ENCODE peak calls at places on chromosomes 6 and 20, in four cellular contexts. S is brain microvascular endothelial cell, M is right lobe of liver, J is lower lobe of right lung. V is an unnamed sample.

GRCh38 chr6:72733045-72733444 is 111.2 kb downstream of the KCNQ5 start:
- DNase-seq in S (no peak), M (no peak), J (no peak), V (no peak)

GRCh38 chr6:75386050-75386770 is 101.6 kb upstream of the TMEM30A start:
- DNase-seq in S (peak; percentile 70), M (no peak), J (no peak), V (no peak)

GRCh38 chr6:3119040-3119723 is 671 bp downstream of the BPHL start:
- DNase-seq in S (peak; percentile 19), M (peak; percentile 75), J (no peak), V (no peak)

GRCh38 chr6:2877057-2877882 is 25.8 kb downstream of the SERPINB9 start:
- DNase-seq in S (peak; percentile 52), M (no peak), J (no peak), V (no peak)

GRCh38 chr6:113564401-113565161 is 292.6 kb upstream of the MARCKS start:
- DNase-seq in S (peak; percentile 93), M (peak; percentile 48), J (peak; percentile 62), V (peak; percentile 82)

GRCh38 chr6:27288136-27289044 is 23.7 kb downstream of the POM121L2 start:
- DNase-seq in S (no peak), M (no peak), J (no peak), V (no peak)

GRCh38 chr6:117521785-117522502 is 39.5 kb downstream of the DCBLD1 start:
- DNase-seq in S (no peak), M (no peak), J (no peak), V (no peak)

GRCh38 chr20:9919271-9920014 is 80.6 kb upstream of the PAK5 start:
- DNase-seq in S (no peak), M (no peak), J (no peak), V (no peak)

GRCh38 chr20:20549267-20549612 is 163.2 kb downstream of the RALGAPA2 start:
- DNase-seq in S (no peak), M (no peak), J (no peak), V (no peak)

GRCh38 chr6:79524065-79524464 is 13.2 kb downstream of the LCA5 start:
- DNase-seq in S (no peak), M (no peak), J (no peak), V (no peak)

GRCh38 chr20:50315811-50316551 is 125.4 kb downstream of the CEBPB start:
- DNase-seq in S (no peak), M (no peak), J (no peak), V (no peak)

GRCh38 chr20:35988910-35989463 is 20.6 kb downstream of the CNBD2 start:
- DNase-seq in S (no peak), M (no peak), J (no peak), V (no peak)

GRCh38 chr20:35994994-35995453 is 26.6 kb downstream of the CNBD2 start:
- DNase-seq in S (peak; percentile 77), M (peak; percentile 86), J (peak; percentile 90), V (no peak)

GRCh38 chr20:35991142-35991771 is 22.9 kb downstream of the CNBD2 start:
- DNase-seq in S (peak; percentile 38), M (no peak), J (no peak), V (no peak)

GRCh38 chr20:35992713-35993335 is 24.4 kb downstream of the CNBD2 start:
- DNase-seq in S (peak; percentile 52), M (peak; percentile 53), J (no peak), V (no peak)
- H3K4me3 ChIP-seq in S (no peak overlapping the region), M (no peak overlapping the region), J (no peak overlapping the region), V (no peak overlapping the region)

DNA sequence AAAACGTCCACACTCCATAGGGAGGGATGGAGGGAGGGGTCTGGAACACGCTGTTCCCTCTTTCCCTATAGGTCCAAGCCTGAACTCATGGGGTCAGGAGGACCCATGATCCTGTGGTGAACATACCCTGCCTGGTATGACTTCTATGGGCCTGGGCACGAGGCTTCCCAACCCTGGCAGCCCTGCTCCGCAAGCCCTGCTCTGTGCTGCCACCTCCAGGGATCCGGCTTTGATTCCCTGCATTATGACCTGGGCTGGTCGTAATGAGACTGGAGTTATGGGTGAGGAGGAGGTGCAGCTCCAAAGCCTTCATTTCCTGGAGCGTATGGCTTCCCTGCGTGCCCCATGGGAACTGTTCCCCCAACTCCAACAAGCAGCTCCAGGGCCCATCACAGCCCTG is 54.9 kb downstream of the CDH22 start:
- DNase-seq in S (no peak), M (no peak), J (no peak), V (no peak)
- TF ChIP-seq CTCF in S (peak; percentile 49), M (no peak), J (no peak), V (no peak)

DNA sequence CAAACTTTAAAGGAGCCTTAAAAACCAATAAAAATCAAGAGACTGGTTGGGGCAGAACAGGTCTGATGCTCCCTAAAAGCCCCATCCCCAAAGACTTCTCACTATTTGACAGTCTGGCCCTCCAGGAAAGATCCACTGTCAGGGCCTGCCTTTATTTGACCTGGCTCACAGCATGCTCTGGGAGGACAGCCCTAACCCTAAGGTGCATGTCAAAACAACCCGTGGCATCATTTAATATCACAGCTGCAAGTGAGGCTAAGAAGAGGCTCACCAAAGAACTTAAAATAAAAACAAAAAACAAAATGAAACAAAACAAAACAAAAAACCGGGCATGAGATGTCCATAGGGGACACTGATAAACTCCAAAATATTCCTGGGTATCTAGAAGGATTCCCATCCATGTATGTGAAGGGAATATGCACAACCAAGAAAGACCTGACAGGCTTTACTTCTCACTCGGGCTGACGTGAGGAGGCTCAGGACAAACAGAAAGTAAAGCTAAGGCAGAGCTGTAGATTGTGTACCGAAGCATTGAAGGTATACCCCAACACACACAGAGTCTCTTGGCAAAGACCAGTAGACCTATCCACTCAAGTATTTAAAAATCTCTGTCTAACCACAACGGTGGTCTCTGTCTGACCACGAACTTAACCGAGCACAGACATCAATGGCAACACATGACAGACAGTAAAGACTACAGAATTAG is 57.3 kb downstream of the AHI1 start:
- DNase-seq in S (no peak), M (no peak), J (no peak), V (no peak)
- H3K4me3 ChIP-seq in S (no peak overlapping the region), M (no peak overlapping the region), J (no peak overlapping the region), V (no peak overlapping the region)

DNA sequence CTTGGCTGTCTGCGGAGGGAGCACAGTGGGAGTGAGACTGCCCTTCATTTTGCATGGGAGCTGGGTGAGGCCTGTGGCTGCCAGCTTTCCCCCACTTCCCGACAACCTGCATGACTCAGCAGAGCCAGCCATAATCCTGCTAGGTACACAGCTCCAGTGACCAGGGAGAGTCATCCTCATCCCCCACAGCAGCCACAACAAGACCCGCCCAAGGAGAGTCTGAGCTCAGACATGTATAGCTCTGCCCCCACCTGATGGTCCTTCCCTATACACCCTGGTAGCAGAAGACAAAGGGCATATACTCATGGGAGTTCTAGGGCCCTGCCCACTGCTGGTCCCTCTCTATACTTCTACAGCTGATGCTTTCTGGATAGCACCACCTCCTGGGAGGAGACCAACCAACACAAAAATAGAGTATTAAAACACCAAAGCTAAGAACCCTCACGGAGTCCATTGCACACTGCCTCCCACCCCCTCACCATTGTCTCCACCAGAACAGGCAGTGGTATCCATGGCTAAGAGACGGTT is 29.3 kb upstream of the TPD52L1 start:
- DNase-seq in S (no peak), M (no peak), J (no peak), V (no peak)
- TF ChIP-seq CTCF in S (peak; percentile 24), M (no peak), J (no peak), V (no peak)

GRCh38 chr6:33171096-33171888 is 21.0 kb downstream of the COL11A2 start:
- DNase-seq in S (no peak), M (peak; percentile 26), J (no peak), V (no peak)
- H3K4me3 ChIP-seq in S (no peak overlapping the region), M (no peak overlapping the region), J (no peak overlapping the region), V (no peak overlapping the region)

GRCh38 chr20:48404598-48404997 is 423.2 kb downstream of the PREX1 start:
- DNase-seq in S (no peak), M (no peak), J (no peak), V (no peak)
- TF ChIP-seq CTCF in S (no peak), M (no peak), J (no peak), V (no peak)

DNA sequence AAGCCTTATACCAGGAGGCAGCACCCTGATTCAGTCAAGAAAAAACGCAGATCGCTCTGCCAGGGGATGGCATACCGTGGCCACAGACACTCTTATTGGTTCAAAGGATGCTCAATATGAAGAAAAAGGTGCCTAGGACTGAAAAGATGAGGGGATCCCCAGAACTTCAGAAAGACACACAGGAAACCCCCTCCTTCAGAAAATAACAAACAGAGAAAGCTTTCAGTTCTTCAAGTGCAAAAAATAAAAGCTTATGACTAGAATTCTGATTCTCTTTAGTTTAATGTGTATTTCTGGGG is 17.7 kb upstream of the MYB start:
- DNase-seq in S (no peak), M (no peak), J (no peak), V (no peak)
- H3K4me3 ChIP-seq in S (no peak overlapping the region), M (no peak overlapping the region), J (no peak overlapping the region), V (no peak overlapping the region)

DNA sequence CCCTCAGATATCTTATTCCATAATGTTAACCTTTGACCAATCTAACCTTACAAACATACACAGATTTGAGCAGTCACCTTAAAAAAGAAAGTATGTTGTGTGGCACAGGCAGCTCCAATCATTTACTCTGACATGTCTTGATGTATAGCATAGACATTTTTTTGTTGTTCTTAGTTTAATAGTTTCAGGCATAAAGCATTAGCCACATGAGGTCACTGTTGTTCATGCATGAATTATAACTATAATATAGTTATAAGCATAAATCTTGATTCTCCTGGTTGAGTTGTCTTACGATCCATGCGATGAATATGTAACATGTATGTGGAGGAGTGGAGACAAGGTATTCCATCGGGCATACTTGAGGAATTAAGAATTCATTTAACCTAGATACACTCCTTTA is 26.1 kb upstream of the NKAIN2 start:
- DNase-seq in S (no peak), M (no peak), J (no peak), V (no peak)
- TF ChIP-seq CTCF in S (peak; percentile 31), M (no peak), J (no peak), V (no peak)

GRCh38 chr6:142300758-142301251 is 1.0 kb upstream of the ADGRG6 start:
- DNase-seq in S (peak; percentile 73), M (peak; percentile 59), J (peak; percentile 45), V (no peak)
- H3K4me3 ChIP-seq in S (peak overlapping the region; percentile 71), M (peak overlapping the region; percentile 79), J (peak overlapping the region; percentile 70), V (peak overlapping the region; percentile 67)

DNA sequence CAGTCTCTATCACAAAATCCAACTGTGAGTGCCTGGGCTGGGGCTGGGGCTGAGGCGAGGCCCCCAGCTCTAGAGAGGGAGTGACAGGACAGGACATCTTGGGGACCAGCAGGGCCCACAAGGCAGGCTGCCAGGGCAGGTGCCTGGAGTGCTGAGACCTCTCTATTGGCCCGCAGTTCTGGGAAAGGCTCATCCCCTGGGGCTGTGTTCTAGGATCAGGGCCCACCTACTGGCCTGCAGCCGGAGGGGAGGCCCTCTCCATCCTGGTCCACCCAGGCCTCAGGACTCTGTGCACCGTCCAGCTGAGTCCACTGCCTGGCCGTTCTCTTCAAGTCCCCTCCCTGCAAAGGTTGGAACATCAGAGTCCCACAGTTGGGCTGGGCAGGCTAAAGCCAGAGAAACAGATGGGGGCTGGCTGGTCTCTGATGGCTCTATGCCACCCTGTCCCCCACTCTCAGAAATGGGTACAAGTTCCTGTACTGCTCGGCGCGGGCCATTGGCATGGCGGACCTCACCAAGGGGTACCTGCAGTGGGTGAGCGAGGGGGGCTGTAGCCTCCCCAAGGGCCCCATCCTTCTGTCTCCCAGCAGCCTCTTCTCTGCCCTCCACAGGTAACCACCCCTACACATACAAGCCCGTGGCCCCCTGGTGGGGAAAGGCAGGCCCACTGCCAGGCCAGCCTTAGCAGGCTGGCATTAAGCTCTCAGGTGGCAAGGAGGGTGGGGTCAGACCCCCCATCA is 9.0 kb downstream of the EMILIN3 start:
- DNase-seq in S (no peak), M (no peak), J (no peak), V (no peak)
- TF ChIP-seq CTCF in S (peak; percentile 23), M (no peak), J (no peak), V (no peak)

V was measured in AG04449.